ENCODE peak calls at places on chromosomes 12 and 14, in eight cellular contexts. Y is fibroblast of lung; M is activated T-helper 1 cell treated with Interleukin-2 at 50 U/mL for 16 hours; P is AG09309; S is non-pigmented ciliary epithelial cell; A is activated CD8-positive, alpha-beta T cell treated with anti-CD3 and anti-CD28 coated beads, Interleukin-2, amount 10 ng/mL, durations not matched to agents 7 days and 5 days; C is anterior cingulate cortex; X is germinal center. T is an unnamed sample.

GRCh38 chr12:54030889-54031860 is 1.7 kb upstream of the HOXC5 start:
- DNase-seq in C (no peak), M (no peak), S (peak; percentile 3), Y (peak; percentile 32), X (no peak), P (no peak), A (no peak), T (no peak)

GRCh38 chr14:65860956-65861631 is 448.6 kb downstream of the FUT8 start:
- DNase-seq in A (peak; percentile 84), P (no peak), Y (no peak), C (no peak), X (no peak), M (no peak), S (no peak), T (no peak)

GRCh38 chr12:99619389-99620158 is 28.0 kb upstream of the GARIN6 start:
- DNase-seq in P (peak; percentile 25), C (no peak), A (peak; percentile 21), Y (peak; percentile 39), M (no peak), X (peak; percentile 10), S (no peak), T (no peak)

GRCh38 chr12:48681416-48681737 is 661 bp downstream of the KANSL2 start:
- DNase-seq in Y (no peak), C (no peak), X (peak; percentile 33), A (no peak), M (no peak), S (no peak), P (no peak), T (no peak)

GRCh38 chr12:57718641-57719528 is 19.7 kb downstream of the AGAP2 start:
- DNase-seq in C (no peak), S (no peak), P (no peak), A (no peak), M (no peak), X (no peak), Y (no peak), T (no peak)

GRCh38 chr12:100267603-100268281 is 765 bp downstream of the SCYL2 start:
- DNase-seq in P (no peak), Y (peak; percentile 37), A (peak; percentile 34), M (peak; percentile 6), X (no peak), S (no peak), C (no peak), T (no peak)

GRCh38 chr12:104555650-104556049 is 98.9 kb downstream of the CHST11 start:
- DNase-seq in X (no peak), C (no peak), P (no peak), M (no peak), A (no peak), Y (no peak), S (no peak), T (no peak)

GRCh38 chr14:63134801-63135200 is 69.4 kb upstream of the RHOJ start:
- DNase-seq in A (no peak), Y (peak; percentile 62), P (no peak), S (peak; percentile 2), C (no peak), M (no peak), X (no peak), T (no peak)

GRCh38 chr12:75818863-75819262 is 212.7 kb downstream of the PHLDA1 start:
- DNase-seq in X (no peak), S (no peak), M (no peak), A (no peak), P (no peak), C (no peak), Y (no peak), T (no peak)

GRCh38 chr14:98770151-98770550 is 501.8 kb downstream of the BCL11B start:
- DNase-seq in S (no peak), C (no peak), Y (no peak), A (no peak), P (no peak), M (no peak), X (no peak), T (no peak)

GRCh38 chr12:95142752-95143151 is 69.3 kb upstream of the NR2C1 start:
- DNase-seq in A (no peak), P (no peak), X (no peak), C (no peak), M (no peak), Y (no peak), S (no peak), T (no peak)

GRCh38 chr14:90291699-90292098 is 35.3 kb downstream of the PSMC1 start:
- DNase-seq in S (no peak), C (no peak), P (no peak), A (no peak), M (no peak), Y (no peak), X (no peak), T (no peak)

GRCh38 chr12:75491169-75491568 is 10.6 kb downstream of the GLIPR1 start:
- DNase-seq in C (no peak), P (no peak), M (no peak), A (no peak), S (no peak), Y (no peak), X (no peak), T (no peak)

T was measured in T-helper 2 cell.